ENCODE peak calls at places on chromosomes 2 and 18, in eight cellular contexts. I is cardiac fibroblast, J is T-helper 9 cell, B is HFFc6, V is GM20000, Z is pancreas, U is immature natural killer cell, T is EL. Q is an unnamed sample.

GRCh38 chr2:232103140-232103737 is 141.7 kb downstream of the DIS3L2 start:
- DNase-seq in I (peak), J (no peak), B (no peak), V (no peak), Z (no peak), U (no peak), T (no peak), Q (peak)

GRCh38 chr2:43077876-43078275 is 148.5 kb downstream of the ZFP36L2 start:
- DNase-seq in I (no peak), J (no peak), B (no peak), V (no peak), Z (no peak), U (no peak), T (no peak), Q (no peak)

GRCh38 chr18:72128649-72129048 is 415.5 kb downstream of the CBLN2 start:
- DNase-seq in I (no peak), J (no peak), B (no peak), V (no peak), Z (no peak), U (no peak), T (no peak), Q (no peak)

GRCh38 chr2:189143930-189144329 is 35.6 kb downstream of the COL5A2 start:
- DNase-seq in I (peak), J (no peak), B (peak), V (no peak), Z (no peak), U (no peak), T (peak), Q (peak)

GRCh38 chr2:82344670-82345069 is 2040.1 kb upstream of the LRRTM1 start:
- DNase-seq in I (peak), J (no peak), B (no peak), V (no peak), Z (no peak), U (no peak), T (no peak), Q (no peak)

GRCh38 chr2:233197022-233197421 is 54.5 kb upstream of the ATG16L1 start:
- DNase-seq in I (no peak), J (no peak), B (no peak), V (no peak), Z (no peak), U (no peak), T (no peak), Q (no peak)

GRCh38 chr2:100742884-100743283 is 77.1 kb upstream of the NPAS2 start:
- DNase-seq in I (peak), J (no peak), B (peak), V (no peak), Z (no peak), U (no peak), T (peak), Q (peak)

GRCh38 chr2:56195563-56195962 is 11.8 kb downstream of the CCDC85A start:
- DNase-seq in I (no peak), J (no peak), B (no peak), V (no peak), Z (no peak), U (no peak), T (peak), Q (no peak)

GRCh38 chr2:224221455-224221913 is 180.4 kb downstream of the FAM124B start:
- DNase-seq in I (peak), J (no peak), B (peak), V (no peak), Z (no peak), U (no peak), T (peak), Q (peak)

GRCh38 chr18:13003466-13003896 is 12.3 kb downstream of the CEP192 start:
- DNase-seq in I (peak), J (no peak), B (peak), V (peak), Z (no peak), U (no peak), T (peak), Q (peak)

Q was measured in fibroblast of gingiva.